ENCODE peak calls at places on chromosomes 7 and 10, in ten cellular contexts. K is neural progenitor cell, Y is left lung, S is fibroblast of lung, H is Peyer's patch, V is upper lobe of right lung, P is aorta, I is sigmoid colon, B is left ventricle myocardium inferior, F is A673. U is an unnamed sample.

GRCh38 chr7:37448057-37448636 is 517 bp downstream of the ELMO1 start:
- DNase-seq in I (peak; percentile 68), S (no peak), H (peak; percentile 42), B (peak; percentile 43), Y (peak; percentile 90), V (no peak), K (peak; percentile 65), P (no peak), F (no peak), U (no peak)

GRCh38 chr7:44278451-44279161 is 46.8 kb downstream of the CAMK2B start:
- DNase-seq in K (no peak), H (no peak), I (peak; percentile 56), B (peak; percentile 8), P (peak; percentile 26), S (peak; percentile 20), V (peak; percentile 58), Y (peak; percentile 56), F (no peak), U (no peak)

GRCh38 chr7:85600425-85600824 is 413.6 kb upstream of the SEMA3D start:
- DNase-seq in P (no peak), F (no peak), I (no peak), Y (no peak), V (no peak), H (no peak), S (no peak), B (no peak), K (no peak), U (no peak)

GRCh38 chr10:43869669-43870322 is 221.1 kb upstream of the ZNF32 start:
- DNase-seq in S (no peak), V (no peak), Y (no peak), K (no peak), P (no peak), B (no peak), F (no peak), I (no peak), H (no peak), U (no peak)

GRCh38 chr10:31939797-31940708 is 11.4 kb upstream of the ARHGAP12 start:
- DNase-seq in K (no peak), I (no peak), S (peak; percentile 47), P (no peak), H (no peak), V (no peak), Y (no peak), F (peak; percentile 32), B (no peak), U (no peak)

GRCh38 chr10:86169506-86170254 is 196.9 kb downstream of the GRID1 start:
- DNase-seq in V (peak; percentile 53), S (no peak), I (peak; percentile 39), H (no peak), K (no peak), B (no peak), Y (no peak), P (peak; percentile 21), F (no peak), U (no peak)

GRCh38 chr10:74930962-74931361 is 104.6 kb downstream of the KAT6B start:
- DNase-seq in H (no peak), F (no peak), V (no peak), S (no peak), K (peak; percentile 28), I (no peak), P (no peak), B (no peak), Y (no peak), U (no peak)

GRCh38 chr10:84632866-84633265 is 304.5 kb downstream of the CCSER2 start:
- DNase-seq in S (no peak), I (no peak), K (no peak), F (no peak), H (no peak), V (no peak), P (no peak), B (no peak), Y (no peak), U (no peak)

GRCh38 chr7:139909379-139910050 is 80.5 kb downstream of the TBXAS1 start:
- DNase-seq in H (no peak), S (no peak), K (no peak), V (no peak), B (no peak), Y (no peak), F (peak; percentile 28), I (no peak), P (no peak), U (no peak)

GRCh38 chr7:76512941-76513816 is 2.8 kb downstream of the UPK3B start:
- DNase-seq in P (peak; percentile 40), I (peak; percentile 62), K (peak; percentile 70), Y (peak; percentile 69), H (no peak), B (no peak), F (no peak), V (no peak), S (no peak), U (no peak)

GRCh38 chr10:99548041-99548530 is 15.3 kb downstream of the NKX2-3 start:
- DNase-seq in H (no peak), S (peak; percentile 32), B (no peak), I (no peak), F (no peak), P (no peak), V (no peak), K (peak; percentile 36), Y (no peak), U (no peak)

GRCh38 chr10:119614686-119615085 is 17.9 kb upstream of the TIAL1 start:
- DNase-seq in F (no peak), Y (no peak), H (no peak), V (no peak), B (no peak), I (no peak), K (no peak), P (no peak), S (no peak), U (no peak)

GRCh38 chr10:92024700-92025099 is 101.1 kb downstream of the BTAF1 start:
- DNase-seq in B (no peak), P (no peak), F (no peak), H (no peak), K (no peak), Y (no peak), S (peak; percentile 70), V (no peak), I (no peak), U (no peak)

GRCh38 chr7:106314875-106315274 is 30.1 kb upstream of the NAMPT start:
- DNase-seq in B (no peak), V (no peak), P (no peak), F (no peak), I (no peak), S (no peak), K (no peak), Y (no peak), H (no peak), U (no peak)

GRCh38 chr7:139246905-139247304 is 15.9 kb downstream of the UBN2 start:
- DNase-seq in K (no peak), P (no peak), Y (no peak), H (no peak), B (no peak), I (no peak), F (no peak), V (no peak), S (peak; percentile 57), U (no peak)

DNA sequence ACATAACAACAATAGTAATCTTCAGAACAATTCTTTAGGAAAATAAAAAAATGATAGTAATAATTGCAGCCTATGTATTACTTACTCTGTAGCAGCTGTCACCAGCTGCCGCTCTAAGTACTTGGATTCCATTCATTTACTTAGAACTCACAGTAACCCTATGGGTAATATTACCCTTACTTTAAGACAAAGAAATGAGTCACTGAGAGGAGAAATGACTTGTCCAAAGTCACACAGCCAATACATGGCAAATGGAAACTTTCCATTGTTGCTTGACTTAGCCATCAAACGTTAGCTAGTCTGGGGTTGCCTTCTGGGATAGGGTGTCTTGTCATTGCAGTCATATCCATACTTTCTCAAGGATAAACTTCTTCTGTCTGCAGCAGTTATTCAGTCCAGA is 3.6 kb downstream of the CCNY start:
- DNase-seq in Y (no peak), P (no peak), H (no peak), K (no peak), B (no peak), F (peak; percentile 25), S (no peak), V (no peak), I (no peak), U (no peak)
- H3K4me1 ChIP-seq in Y (peaks cover 56% of the 10 kb centered on the region), P (no peaks in the 10 kb centered on the region), H (peaks cover 49% of the 10 kb centered on the region), K (peaks cover 19% of the 10 kb centered on the region), B (peaks cover 88% of the 10 kb centered on the region), F (peaks cover 39% of the 10 kb centered on the region), S (peaks cover 4% of the 10 kb centered on the region), V (peaks cover 34% of the 10 kb centered on the region), I (peaks cover 59% of the 10 kb centered on the region), U (peaks cover 15% of the 10 kb centered on the region)

GRCh38 chr10:87920538-87920937 is 57.1 kb downstream of the PTEN start:
- DNase-seq in K (no peak), H (no peak), S (no peak), F (no peak), I (no peak), B (no peak), Y (no peak), V (no peak), P (no peak), U (no peak)

GRCh38 chr10:87916515-87916914 is 53.1 kb downstream of the PTEN start:
- DNase-seq in P (no peak), Y (no peak), F (no peak), K (no peak), B (no peak), I (no peak), H (no peak), V (no peak), S (no peak), U (peak; percentile 13)

GRCh38 chr10:87915406-87915805 is 52.0 kb downstream of the PTEN start:
- DNase-seq in Y (no peak), K (peak; percentile 87), P (no peak), B (no peak), S (no peak), H (no peak), F (peak; percentile 15), I (no peak), V (no peak), U (no peak)

GRCh38 chr10:87915989-87916388 is 52.6 kb downstream of the PTEN start:
- DNase-seq in I (no peak), K (no peak), B (no peak), H (no peak), Y (no peak), P (peak; percentile 50), S (peak; percentile 43), V (no peak), F (peak; percentile 28), U (no peak)

GRCh38 chr10:87918254-87918859 is 54.9 kb downstream of the PTEN start:
- DNase-seq in H (no peak), F (no peak), I (no peak), B (no peak), S (no peak), P (no peak), V (no peak), Y (no peak), K (no peak), U (no peak)
- H3K4me1 ChIP-seq in H (peaks cover 19% of the 10 kb centered on the region), F (peaks cover 40% of the 10 kb centered on the region), I (peaks cover 53% of the 10 kb centered on the region), B (peaks cover 77% of the 10 kb centered on the region), S (peaks cover 7% of the 10 kb centered on the region), P (no peaks in the 10 kb centered on the region), V (peaks cover 22% of the 10 kb centered on the region), Y (peaks cover 61% of the 10 kb centered on the region), K (peaks cover 9% of the 10 kb centered on the region), U (no peaks in the 10 kb centered on the region)

GRCh38 chr7:107768263-107768662 is 24.3 kb downstream of the CBLL1 start:
- DNase-seq in H (no peak), Y (no peak), B (no peak), F (no peak), V (no peak), I (no peak), K (no peak), S (peak; percentile 10), P (no peak), U (no peak)
- H3K4me1 ChIP-seq in H (no peaks in the 10 kb centered on the region), Y (no peaks in the 10 kb centered on the region), B (no peaks in the 10 kb centered on the region), F (no peaks in the 10 kb centered on the region), V (no peaks in the 10 kb centered on the region), I (no peaks in the 10 kb centered on the region), K (no peaks in the 10 kb centered on the region), S (no peaks in the 10 kb centered on the region), P (no peaks in the 10 kb centered on the region), U (no peaks in the 10 kb centered on the region)

GRCh38 chr10:124725171-124725631 is 19.0 kb downstream of the FAM53B start:
- DNase-seq in I (peak; percentile 61), F (no peak), S (no peak), V (peak; percentile 23), K (no peak), H (no peak), P (no peak), B (no peak), Y (no peak), U (no peak)
- H3K4me1 ChIP-seq in I (peaks cover 97% of the 10 kb centered on the region), F (no peaks in the 10 kb centered on the region), S (no peaks in the 10 kb centered on the region), V (peaks cover 76% of the 10 kb centered on the region), K (peaks cover 23% of the 10 kb centered on the region), H (peaks cover 95% of the 10 kb centered on the region), P (no peaks in the 10 kb centered on the region), B (peaks cover 100% of the 10 kb centered on the region), Y (peaks cover 86% of the 10 kb centered on the region), U (peaks cover 33% of the 10 kb centered on the region)

U was measured in small intestine.